ENCODE peak calls at places on chromosomes 16 and 17, in four cellular contexts. B, O, C and X are unnamed samples.

GRCh38 chr17:50101346-50102163 is 6.4 kb downstream of the PDK2 start:
- DNase-seq in O (no peak), B (peak; percentile 58), C (no peak), X (no peak)

GRCh38 chr17:9240659-9241370 is 219.5 kb downstream of the NTN1 start:
- DNase-seq in C (no peak), O (peak; percentile 24), B (peak; percentile 68), X (peak; percentile 9)

GRCh38 chr16:70428178-70428998 is 10.5 kb downstream of the ST3GAL2 start:
- DNase-seq in C (peak; percentile 92), O (peak; percentile 90), B (peak; percentile 98), X (peak; percentile 68)

GRCh38 chr16:12341966-12342365 is 365.4 kb downstream of the SNX29 start:
- DNase-seq in B (no peak), C (no peak), O (no peak), X (no peak)

GRCh38 chr16:78127130-78127529 is 27.7 kb downstream of the WWOX start:
- DNase-seq in C (no peak), B (peak; percentile 43), O (peak; percentile 3), X (peak; percentile 35)

GRCh38 chr16:81088836-81089235 is 7.4 kb downstream of the GCSH start:
- DNase-seq in B (no peak), O (no peak), C (no peak), X (no peak)

GRCh38 chr16:8798535-8799157 is 1.0 kb downstream of the PMM2 start:
- DNase-seq in B (peak; percentile 3), C (no peak), O (no peak), X (no peak)

GRCh38 chr17:20083460-20083859 is 74.3 kb downstream of the SPECC1 start:
- DNase-seq in B (peak; percentile 27), C (no peak), O (no peak), X (no peak)

GRCh38 chr16:4176794-4177438 is 60.7 kb upstream of the ADCY9 start:
- DNase-seq in C (no peak), O (peak; percentile 61), B (peak; percentile 35), X (no peak)

DNA sequence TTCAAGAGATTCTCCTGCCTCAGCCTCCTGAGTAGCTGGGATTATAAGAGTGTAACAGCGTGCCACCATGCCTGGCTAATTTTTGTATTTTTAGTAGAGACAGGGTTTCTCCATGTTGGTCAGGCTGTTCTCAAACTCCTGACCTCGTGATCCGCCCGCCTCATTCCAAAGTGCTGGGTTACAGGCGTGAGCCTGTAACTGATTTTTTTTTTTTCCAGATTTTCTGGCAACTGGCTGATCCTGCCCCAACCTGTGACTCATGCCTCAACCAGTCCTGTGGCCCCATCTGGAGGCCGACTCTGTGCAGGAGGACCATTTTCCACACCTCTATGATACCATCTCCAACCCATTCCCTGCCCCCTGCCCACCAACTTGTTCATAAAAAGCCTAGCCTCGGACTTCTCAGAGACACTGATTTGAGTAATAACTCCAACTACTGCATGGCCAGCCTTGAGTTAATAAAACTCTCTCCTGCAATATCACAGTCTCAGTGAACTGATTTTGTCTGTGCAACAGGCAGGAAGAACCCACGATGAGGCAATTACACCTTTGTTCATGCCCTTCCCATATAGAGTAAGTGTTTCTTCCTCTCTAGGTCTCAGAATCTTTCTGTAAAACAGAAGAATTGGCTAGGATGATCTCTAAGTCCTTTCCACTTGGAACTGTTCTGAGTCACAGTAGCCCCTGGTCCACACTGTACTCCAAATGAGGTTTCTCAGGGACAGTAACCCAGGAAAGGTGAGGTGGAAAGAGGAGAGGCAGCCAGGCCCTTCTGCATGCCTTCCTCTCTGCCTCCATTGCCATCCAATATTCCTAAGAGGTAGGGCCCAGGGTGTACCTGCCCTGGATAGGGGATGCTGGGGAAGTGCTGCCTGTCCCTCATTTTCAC is 8.8 kb upstream of the CNOT1 start:
- DNase-seq in C (no peak), B (peak; percentile 89), O (peak; percentile 66), X (peak; percentile 70)
- TF ChIP-seq CTCF in C (no peak), B (peak; percentile 54), O (peak; percentile 70), X (peak; percentile 66)

DNA sequence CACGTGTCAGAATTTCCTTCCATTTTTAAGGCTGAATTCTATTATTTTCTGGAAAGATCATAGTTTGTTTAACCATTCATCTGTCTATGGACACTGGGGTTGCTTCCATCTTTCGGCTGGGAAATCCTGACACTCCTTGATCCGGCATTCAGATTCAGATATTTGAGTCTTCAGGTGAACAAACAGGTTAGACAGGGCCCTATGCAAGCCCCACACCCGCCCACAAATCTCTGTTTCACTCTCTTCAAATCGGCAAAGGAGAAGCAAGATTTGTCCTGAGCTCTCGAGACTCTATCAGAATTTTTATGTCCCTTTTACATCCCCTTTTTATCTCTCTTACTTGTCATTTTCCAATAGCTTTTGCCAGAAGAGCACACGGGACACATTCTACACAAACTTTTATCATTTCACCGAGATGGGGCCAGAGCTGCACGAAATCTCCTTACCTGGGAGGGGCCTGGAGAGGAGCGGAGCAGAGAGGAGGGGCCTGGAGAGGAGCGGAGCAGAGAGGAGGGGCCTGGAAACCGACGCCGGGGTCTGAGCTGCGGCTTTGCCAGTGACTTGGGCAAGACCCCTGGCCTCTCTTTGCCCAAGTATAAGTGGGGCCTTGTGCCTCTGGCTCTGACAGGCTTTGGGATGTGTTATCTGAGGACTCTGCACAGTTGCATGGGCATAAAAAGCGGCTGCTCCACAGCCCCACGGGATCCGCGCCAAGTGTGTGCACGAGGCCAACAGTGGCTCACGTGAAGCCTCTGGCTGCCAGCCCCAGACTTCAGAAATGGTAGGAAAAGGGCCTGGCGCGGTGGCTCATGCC is 54.3 kb upstream of the RBFOX3 start:
- DNase-seq in C (no peak), O (no peak), B (peak; percentile 78), X (no peak)
- H3K4me3 ChIP-seq in C (no peak overlapping the region), O (no peak overlapping the region), B (no peak overlapping the region), X (no peak overlapping the region)

GRCh38 chr16:14284930-14285541 is 213.9 kb downstream of the MRTFB start:
- DNase-seq in C (no peak), O (peak; percentile 61), B (peak; percentile 76), X (no peak)
- TF ChIP-seq CTCF in C (peak; percentile 10), O (peak; percentile 61), B (peak; percentile 37), X (peak; percentile 48)

GRCh38 chr17:51120357-51120738 is 320 bp downstream of the SPAG9 start:
- DNase-seq in O (peak; percentile 22), B (no peak), C (no peak), X (no peak)

GRCh38 chr17:51121620-51122472 is 1.2 kb upstream of the SPAG9 start:
- DNase-seq in C (peak; percentile 90), B (peak; percentile 93), O (peak; percentile 96), X (peak; percentile 81)

GRCh38 chr17:51119415-51120356 is 982 bp downstream of the SPAG9 start:
- DNase-seq in C (peak; percentile 92), B (peak; percentile 34), O (peak; percentile 13), X (no peak)

GRCh38 chr17:51120739-51121619 is at the start of gene SPAG9:
- DNase-seq in B (peak; percentile 98), O (peak; percentile 95), C (peak; percentile 97), X (peak; percentile 80)

DNA sequence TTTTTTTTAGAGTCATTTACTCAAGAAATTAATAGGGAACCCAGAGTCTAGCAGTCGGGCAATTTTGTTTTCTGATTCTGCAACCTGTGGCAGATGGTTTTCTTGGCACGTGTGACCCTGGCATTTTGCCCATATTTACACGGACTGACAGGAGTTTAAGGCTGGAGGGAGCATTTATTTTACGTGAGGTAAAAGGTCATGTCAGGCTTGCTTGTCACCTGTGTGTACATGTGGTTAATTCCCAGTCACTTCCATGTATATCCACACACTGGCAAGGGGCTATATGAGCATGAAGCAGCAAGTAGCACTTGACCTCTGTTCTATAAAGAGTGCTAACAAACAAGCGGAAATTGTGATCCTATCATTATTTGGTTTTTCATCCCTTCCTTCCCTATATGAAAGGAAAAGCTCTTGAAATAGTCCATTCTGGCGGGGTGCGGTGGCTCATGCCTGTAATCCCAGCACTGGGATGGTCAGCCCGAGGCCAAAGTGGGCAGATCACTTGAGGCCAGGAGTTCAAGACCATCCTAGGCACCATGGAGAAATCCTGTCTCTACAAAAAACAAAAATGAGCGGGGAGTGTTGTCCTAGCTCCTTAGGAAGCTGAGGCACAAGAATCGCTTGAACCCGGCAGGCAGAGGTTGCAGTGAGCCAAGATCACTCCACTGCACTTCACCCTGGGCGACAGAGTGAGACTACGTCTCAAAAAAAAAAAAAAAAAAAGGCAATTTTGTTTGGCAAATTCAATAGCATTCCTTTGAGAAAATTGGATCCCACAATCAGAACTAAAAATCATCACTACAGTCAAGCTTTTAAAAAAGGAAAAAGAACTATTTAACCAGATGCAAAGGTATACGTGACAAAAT is 2.1 kb downstream of the SPAG9 start:
- DNase-seq in O (no peak), B (no peak), C (no peak), X (no peak)
- H3K4me3 ChIP-seq in O (peak overlapping the region; percentile 96), B (peak overlapping the region; percentile 97), C (no peak overlapping the region), X (no peak overlapping the region)

DNA sequence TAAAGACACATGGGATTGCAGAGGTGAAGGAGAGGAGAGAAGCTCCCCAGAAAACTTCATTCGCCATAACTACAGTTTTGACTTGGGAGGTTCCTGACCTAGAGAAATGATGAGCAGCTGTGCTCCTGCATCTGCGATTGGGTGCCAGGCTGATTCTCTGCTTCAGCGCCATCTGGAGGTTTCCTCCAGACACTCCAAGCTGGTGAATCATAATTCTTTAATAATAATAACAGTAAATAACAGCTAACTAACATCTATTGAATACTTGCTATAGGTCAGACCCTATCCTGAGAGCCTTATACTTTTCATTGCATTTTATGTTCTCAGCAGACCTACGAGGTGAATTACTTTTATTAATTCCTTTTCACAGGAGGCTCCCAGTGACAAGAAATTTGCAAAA is 575.8 kb downstream of the TOX3 start:
- DNase-seq in O (peak; percentile 45), C (no peak), B (peak; percentile 8), X (no peak)
- TF ChIP-seq CTCF in O (peak; percentile 69), C (no peak), B (peak; percentile 31), X (peak; percentile 43)

DNA sequence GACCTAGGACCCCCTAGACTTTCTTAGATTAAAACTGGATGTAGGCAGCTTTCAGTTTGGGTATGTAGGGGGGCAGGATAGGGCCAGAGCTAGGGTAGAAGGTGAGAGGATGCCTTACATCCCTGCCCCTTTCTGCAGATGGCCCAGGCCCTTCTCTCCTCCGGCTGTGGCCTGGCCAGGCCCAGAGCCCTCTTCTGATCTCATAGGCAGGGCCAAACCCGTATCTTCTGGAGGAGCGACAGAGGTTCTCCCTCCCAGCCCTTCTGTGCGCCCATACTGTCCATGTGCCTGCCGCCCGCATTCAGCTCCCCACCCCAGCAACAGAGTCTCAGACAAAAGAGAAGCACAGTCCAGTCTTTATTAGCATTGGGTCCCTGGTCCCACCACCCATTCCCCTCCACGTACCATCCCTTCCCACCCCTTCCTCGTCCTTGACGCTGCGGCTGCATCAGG is 2.0 kb upstream of the TSPOAP1 start:
- DNase-seq in B (no peak), O (no peak), C (no peak), X (no peak)
- H3K4me3 ChIP-seq in B (no peak overlapping the region), O (no peak overlapping the region), C (peak overlapping the region; percentile 99), X (no peak overlapping the region)

GRCh38 chr16:72302352-72302751 is 130.4 kb upstream of the PMFBP1 start:
- DNase-seq in O (no peak), B (no peak), C (no peak), X (no peak)
- TF ChIP-seq CTCF in O (no peak), B (no peak), C (no peak), X (no peak)

GRCh38 chr17:74325743-74326379 is at the start of gene KIF19:
- DNase-seq in C (peak; percentile 86), B (peak; percentile 22), O (no peak), X (no peak)
- H3K4me3 ChIP-seq in C (peak within 1 kb of the TSS; percentile 45), B (peak within 1 kb of the TSS; percentile 25), O (no peak within 1 kb of the TSS), X (no peak within 1 kb of the TSS)